ENCODE peak calls at places on chromosomes 6 and 20, in ten cellular contexts. O, I, E, B, G, V, U, L, P and W are unnamed samples.

GRCh38 chr6:96450082-96450759 is 71.4 kb upstream of the UFL1 start:
- DNase-seq in U (no peak), O (no peak), L (no peak), V (no peak), B (no peak), G (no peak), E (no peak), I (no peak), P (no peak), W (no peak)

GRCh38 chr20:44014807-44015732 is 100.4 kb downstream of the TOX2 start:
- DNase-seq in U (no peak), I (no peak), O (no peak), V (no peak), P (no peak), G (no peak), E (peak; percentile 6), L (no peak), B (no peak), W (no peak)

GRCh38 chr6:46393161-46393939 is 97.9 kb downstream of the RCAN2 start:
- DNase-seq in L (no peak), B (no peak), G (no peak), P (no peak), U (no peak), O (no peak), I (no peak), V (no peak), E (no peak), W (no peak)

GRCh38 chr20:8385247-8385646 is 253.2 kb downstream of the PLCB1 start:
- DNase-seq in P (no peak), G (no peak), B (no peak), I (peak; percentile 96), O (no peak), V (no peak), U (no peak), L (no peak), E (peak; percentile 48), W (no peak)

GRCh38 chr20:29878281-29878741 is 1379.2 kb upstream of the DEFB115 start:
- DNase-seq in O (no peak), U (no peak), I (peak; percentile 73), E (no peak), B (no peak), G (no peak), V (no peak), P (no peak), L (no peak), W (no peak)

GRCh38 chr6:32047539-32047854 is 9.3 kb downstream of the CYP21A2 start:
- DNase-seq in V (no peak), P (no peak), G (no peak), U (no peak), E (no peak), L (no peak), O (no peak), I (no peak), B (no peak), W (no peak)

GRCh38 chr20:22775671-22776139 is 191.3 kb upstream of the FOXA2 start:
- DNase-seq in I (no peak), E (peak; percentile 74), O (no peak), U (no peak), P (no peak), B (no peak), V (no peak), L (no peak), G (no peak), W (no peak)

GRCh38 chr20:13904766-13905165 is 85.6 kb downstream of the SEL1L2 start:
- DNase-seq in G (no peak), P (no peak), I (no peak), U (no peak), O (no peak), V (no peak), E (no peak), L (no peak), B (no peak), W (no peak)

GRCh38 chr6:5112065-5112799 is 27.1 kb downstream of the PPP1R3G start:
- DNase-seq in B (no peak), I (no peak), P (no peak), O (no peak), V (peak; percentile 44), U (no peak), G (no peak), E (peak; percentile 92), L (no peak), W (no peak)